ENCODE peak calls at places on chromosomes 13 and 19, in eight cellular contexts. Q is lung, I is AG09309, O is upper lobe of right lung, E is kidney, W is upper lobe of left lung, M is AG04450, F is mucosa of descending colon. Z is an unnamed sample.

GRCh38 chr13:62296812-62297211 is 881.2 kb upstream of the PCDH20 start:
- DNase-seq in Q (no peak), I (no peak), O (no peak), E (no peak), W (no peak), M (no peak), F (no peak), Z (no peak)

GRCh38 chr19:46716013-46716671 is 772 bp downstream of the PRKD2 start:
- DNase-seq in Q (no peak), I (no peak), O (no peak), E (peak), W (no peak), M (no peak), F (peak), Z (no peak)

GRCh38 chr13:71358218-71358617 is 508.8 kb downstream of the DACH1 start:
- DNase-seq in Q (no peak), I (no peak), O (no peak), E (no peak), W (no peak), M (no peak), F (no peak), Z (no peak)

GRCh38 chr13:36850790-36851438 is 31.9 kb downstream of the RFXAP start:
- DNase-seq in Q (no peak), I (no peak), O (no peak), E (no peak), W (no peak), M (no peak), F (no peak), Z (peak)

GRCh38 chr19:38120471-38121030 is 103.5 kb downstream of the DPF1 start:
- DNase-seq in Q (no peak), I (no peak), O (no peak), E (no peak), W (no peak), M (no peak), F (no peak), Z (no peak)

GRCh38 chr19:35135389-35135909 is 590 bp upstream of the LGI4 start:
- DNase-seq in Q (peak), I (no peak), O (peak), E (peak), W (peak), M (no peak), F (peak), Z (peak)

GRCh38 chr13:43664700-43665191 is 122.0 kb downstream of the ENOX1 start:
- DNase-seq in Q (no peak), I (peak), O (no peak), E (peak), W (no peak), M (peak), F (peak), Z (peak)

GRCh38 chr13:40153516-40153915 is 498.1 kb downstream of the COG6 start:
- DNase-seq in Q (no peak), I (no peak), O (no peak), E (no peak), W (no peak), M (no peak), F (no peak), Z (peak)

GRCh38 chr19:18789422-18789832 is 1.7 kb downstream of the COMP start:
- DNase-seq in Q (no peak), I (no peak), O (no peak), E (peak), W (peak), M (no peak), F (no peak), Z (no peak)

GRCh38 chr19:18788782-18789421 is 2.2 kb downstream of the COMP start:
- DNase-seq in Q (no peak), I (no peak), O (no peak), E (no peak), W (peak), M (no peak), F (no peak), Z (no peak)

GRCh38 chr19:18791315-18791678 is 192 bp upstream of the COMP start:
- DNase-seq in Q (no peak), I (no peak), O (no peak), E (no peak), W (no peak), M (no peak), F (no peak), Z (no peak)

GRCh38 chr19:18790566-18791314 is at the start of gene COMP:
- DNase-seq in Q (no peak), I (no peak), O (no peak), E (no peak), W (peak), M (no peak), F (no peak), Z (no peak)

DNA sequence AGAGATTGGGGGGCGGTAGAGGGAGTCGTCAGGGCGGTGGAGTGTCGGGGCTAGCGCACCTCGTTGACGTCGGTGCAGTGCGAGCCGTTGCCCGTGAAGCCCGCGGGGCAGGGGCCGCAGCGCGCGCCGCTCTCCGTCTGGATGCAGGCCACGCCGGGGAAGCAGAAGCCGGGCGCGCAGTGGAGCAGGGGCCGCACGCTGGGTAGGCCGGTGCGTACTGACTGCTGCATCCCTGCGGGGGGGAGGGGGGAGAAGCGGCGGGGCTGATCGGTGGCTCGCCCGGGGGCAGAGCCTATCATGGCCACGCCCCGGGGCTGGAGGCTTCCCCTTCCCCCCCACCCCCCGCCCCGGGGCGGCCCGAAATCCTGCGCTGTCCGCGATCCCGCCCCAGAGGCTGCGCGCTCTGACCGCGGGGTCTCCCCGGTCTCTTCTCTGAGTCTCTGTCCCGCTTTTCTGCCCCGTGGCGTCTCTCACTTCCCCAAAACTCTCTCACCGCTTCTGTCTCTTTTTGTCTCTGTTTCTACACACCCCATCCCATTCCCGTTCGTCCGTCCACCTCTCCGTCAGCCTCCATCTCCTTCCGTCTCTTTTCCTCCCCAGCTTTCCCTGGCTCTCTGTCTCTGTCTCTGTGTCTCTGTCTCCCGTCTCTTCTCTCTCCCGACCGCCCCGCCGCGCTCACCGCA is 1.1 kb downstream of the COMP start:
- DNase-seq in Q (no peak), I (no peak), O (no peak), E (peak), W (peak), M (no peak), F (no peak), Z (peak)
- H3K4me3 ChIP-seq in Q (no peak), I (peak), O (peak), E (no peak), W (peak), M (peak), F (no peak), Z (no peak)

GRCh38 chr19:2171349-2172145 is 7.8 kb downstream of the DOT1L start:
- DNase-seq in Q (no peak), I (no peak), O (no peak), E (peak), W (peak), M (no peak), F (peak), Z (peak)
- TF ChIP-seq CTCF in Q (no peak), I (no peak), O (no peak), E (no peak), W (peak), M (no peak), F (no peak), Z (peak)

GRCh38 chr19:41308450-41309224 is 1.3 kb upstream of the CCDC97 start:
- DNase-seq in Q (peak), I (no peak), O (peak), E (peak), W (no peak), M (peak), F (peak), Z (peak)
- H3K4me3 ChIP-seq in Q (no peak), I (peak), O (peak), E (peak), W (peak), M (peak), F (no peak), Z (peak)

GRCh38 chr13:77699059-77699680 is 1.7 kb downstream of the SLAIN1 start:
- DNase-seq in Q (no peak), I (no peak), O (no peak), E (no peak), W (no peak), M (no peak), F (no peak), Z (no peak)

GRCh38 chr13:77696006-77696862 is 1.3 kb upstream of the SLAIN1 start:
- DNase-seq in Q (no peak), I (no peak), O (no peak), E (no peak), W (no peak), M (no peak), F (no peak), Z (no peak)

GRCh38 chr13:77696863-77697207 is 652 bp upstream of the SLAIN1 start:
- DNase-seq in Q (no peak), I (no peak), O (no peak), E (no peak), W (no peak), M (no peak), F (no peak), Z (no peak)

GRCh38 chr13:77697208-77698103 is at the start of gene SLAIN1:
- DNase-seq in Q (peak), I (no peak), O (peak), E (peak), W (peak), M (no peak), F (peak), Z (no peak)

DNA sequence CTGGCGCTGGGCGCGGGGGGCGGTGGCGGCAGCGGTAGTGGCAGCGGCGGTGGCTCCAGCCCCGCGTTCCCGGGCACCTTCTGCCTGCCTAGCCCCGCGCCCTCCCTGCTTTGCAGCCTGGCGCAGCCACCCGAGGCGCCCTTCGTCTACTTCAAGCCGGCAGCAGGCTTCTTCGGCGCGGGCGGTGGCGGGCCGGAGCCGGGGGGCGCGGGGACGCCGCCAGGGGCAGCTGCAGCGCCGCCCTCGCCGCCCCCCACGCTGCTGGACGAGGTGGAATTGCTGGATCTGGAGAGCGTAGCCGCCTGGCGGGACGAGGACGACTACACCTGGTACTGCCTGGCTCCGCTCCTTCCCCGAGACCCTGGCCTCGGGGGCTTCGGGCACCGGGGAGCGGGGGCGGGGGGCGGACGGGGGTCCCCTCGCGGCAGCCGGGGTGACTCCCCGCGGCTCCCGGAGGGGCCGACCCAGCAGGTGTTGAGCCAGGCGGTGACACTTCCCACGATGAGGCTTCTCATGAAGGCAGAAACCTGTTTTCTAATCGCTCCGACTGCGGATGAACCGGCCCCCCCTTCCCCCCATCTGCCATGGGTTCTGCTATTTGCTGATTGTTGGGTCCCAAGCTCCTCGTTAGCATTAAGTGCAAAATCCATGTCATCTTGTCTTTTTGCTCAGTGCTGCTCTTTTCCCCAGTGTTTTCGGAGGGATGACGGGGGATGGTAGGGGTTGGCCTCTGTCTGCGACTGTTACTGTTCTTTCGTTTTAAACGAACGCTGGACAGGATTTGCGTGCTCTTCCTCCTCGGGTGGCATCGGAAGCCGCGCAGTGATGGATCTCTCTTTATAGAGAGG is 948 bp downstream of the SLAIN1 start:
- DNase-seq in Q (peak), I (no peak), O (peak), E (peak), W (peak), M (no peak), F (peak), Z (peak)
- TF ChIP-seq CTCF in Q (no peak), I (no peak), O (no peak), E (no peak), W (no peak), M (no peak), F (no peak), Z (no peak)

DNA sequence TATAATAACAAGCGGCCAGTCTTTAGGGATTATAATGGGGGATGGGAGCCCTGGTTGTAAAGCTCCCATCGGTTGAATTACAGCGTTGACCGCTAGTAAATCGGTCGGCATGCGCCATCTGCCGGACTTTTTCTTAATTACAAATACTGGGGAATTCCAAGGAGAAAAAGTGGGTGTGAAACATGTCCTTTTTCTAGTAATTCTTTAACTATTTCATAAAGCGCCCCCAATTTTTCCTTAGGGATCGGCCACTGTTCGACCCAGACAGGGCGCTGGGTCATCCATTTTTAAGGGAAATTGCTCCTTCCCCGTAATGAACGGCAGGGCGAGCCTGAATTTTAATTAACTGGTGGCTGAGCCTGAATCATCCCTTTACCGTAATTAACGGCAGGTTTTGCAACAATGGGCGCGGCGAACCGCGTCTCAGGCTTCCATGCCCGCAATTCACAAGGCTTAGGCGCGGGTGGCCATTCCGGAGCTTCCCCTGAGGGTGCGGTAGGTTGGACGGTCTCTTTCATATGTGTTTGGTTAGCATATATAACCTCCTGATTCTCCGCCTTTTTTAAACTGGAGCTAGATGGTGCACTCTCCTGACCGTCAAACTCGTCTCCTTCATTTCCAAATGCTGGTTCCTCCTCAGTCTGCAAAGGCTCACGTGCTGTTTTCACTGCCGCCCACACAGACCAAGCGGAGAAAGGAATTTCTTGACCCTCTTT is 30.2 kb upstream of the EVI5L start:
- DNase-seq in Q (peak), I (peak), O (peak), E (peak), W (peak), M (peak), F (no peak), Z (peak)
- H3K4me3 ChIP-seq in Q (no peak), I (peak), O (peak), E (no peak), W (peak), M (peak), F (no peak), Z (peak)

DNA sequence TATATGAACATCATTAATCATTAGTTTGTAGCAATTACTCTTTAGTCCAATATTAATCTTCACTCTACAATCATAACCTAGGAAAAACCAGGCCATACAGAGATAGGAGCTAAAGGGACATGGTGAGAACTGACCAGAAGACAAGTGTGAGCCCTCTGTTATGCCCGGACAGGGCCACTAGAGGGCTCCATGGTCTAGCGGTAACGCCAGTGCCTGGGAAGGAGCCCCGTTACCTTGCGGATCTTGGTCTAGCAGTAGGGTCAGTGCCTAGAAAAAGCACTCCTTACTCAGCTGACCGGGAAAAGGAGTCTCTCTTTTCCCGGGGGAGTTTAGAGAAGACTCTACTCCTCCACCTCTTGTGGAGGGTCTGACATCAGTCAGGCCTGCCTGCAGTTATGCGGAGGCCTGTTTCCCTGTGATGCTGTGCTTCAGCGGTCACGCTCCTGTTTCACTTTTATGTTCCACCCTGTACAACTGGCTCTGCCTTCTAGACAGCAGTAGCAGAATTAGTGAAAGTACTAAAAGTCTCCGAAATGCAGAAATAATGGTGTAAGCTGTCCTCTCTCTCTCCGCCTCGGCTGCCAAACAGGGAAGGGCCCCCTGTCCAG is 13.8 kb downstream of the OR7D4 start:
- DNase-seq in Q (peak), I (peak), O (peak), E (peak), W (no peak), M (peak), F (no peak), Z (peak)
- TF ChIP-seq CTCF in Q (peak), I (peak), O (peak), E (peak), W (peak), M (peak), F (peak), Z (peak)

DNA sequence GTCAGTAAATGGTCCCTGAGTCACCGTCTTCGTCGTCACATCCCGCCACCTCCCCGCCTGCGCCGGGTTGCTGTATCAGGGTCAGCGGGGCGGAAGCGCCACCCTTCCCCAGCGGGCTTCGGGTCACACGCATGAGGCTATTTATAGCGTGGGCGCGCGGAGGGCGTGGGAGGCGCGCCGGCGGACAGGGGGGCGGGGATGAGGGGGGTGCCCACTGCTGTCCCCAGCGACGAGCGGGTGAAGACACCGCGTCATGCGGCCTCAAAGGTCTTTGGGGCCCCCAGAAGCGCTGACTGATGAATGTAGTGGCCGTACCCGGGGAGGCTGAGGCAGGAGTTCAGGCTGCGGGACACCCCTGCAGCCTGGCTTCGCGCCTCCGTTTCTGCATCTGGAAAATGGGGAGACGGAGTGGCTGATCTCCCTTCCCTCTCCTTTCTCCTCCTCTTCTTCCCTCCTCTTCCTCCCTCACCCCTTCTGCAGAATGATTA is 7.9 kb downstream of the UNC13A start:
- DNase-seq in Q (peak), I (peak), O (peak), E (peak), W (peak), M (no peak), F (peak), Z (peak)
- H3K4me3 ChIP-seq in Q (no peak), I (peak), O (peak), E (no peak), W (peak), M (no peak), F (no peak), Z (no peak)

DNA sequence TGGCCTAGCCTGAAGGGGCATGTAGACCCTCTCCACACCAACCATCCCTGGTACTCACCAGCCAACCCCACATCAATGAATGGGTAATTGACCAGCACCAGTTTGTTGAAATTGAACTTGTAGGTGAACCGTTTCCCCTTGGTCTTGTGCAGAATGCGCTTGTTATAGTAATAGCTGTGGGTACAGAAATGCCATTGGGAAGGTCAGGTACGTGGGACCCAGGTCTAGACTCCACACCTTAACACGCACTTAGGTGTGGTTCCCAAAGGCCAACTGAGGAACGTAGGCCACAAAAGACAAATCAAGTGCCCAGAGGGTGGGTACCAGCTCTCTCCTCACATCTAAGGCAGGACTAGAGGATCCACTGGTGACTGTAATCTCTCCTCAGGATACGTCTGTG is 5.2 kb downstream of the ERF start:
- DNase-seq in Q (no peak), I (no peak), O (no peak), E (no peak), W (no peak), M (no peak), F (no peak), Z (no peak)
- TF ChIP-seq CTCF in Q (no peak), I (no peak), O (no peak), E (no peak), W (no peak), M (no peak), F (no peak), Z (no peak)